ENCODE peak calls at places on chromosomes 11 and 22, in eight cellular contexts. E is GM23248; N is anterior cingulate cortex; G is NK-92 treated with Interleukin-12 subunit alpha and Interleukin-12 subunit beta, amount 100 ng/mL, for 24 hours; Z is A673; I is spleen; K is type B pancreatic cell; P is activated T-helper 1 cell treated with Interleukin-2 at 50 U/mL for 16 hours. D is an unnamed sample.
A peak's percentile ranks its signal among the peaks of the same experiment; 100 is the strongest.

GRCh38 chr11:64581057-64581523 is 9.9 kb upstream of the SLC22A12 start:
- DNase-seq in K (no peak), P (no peak), N (no peak), Z (no peak), G (no peak), E (no peak), I (peak; percentile 35), D (no peak)

GRCh38 chr11:31412946-31413345 is 43.3 kb downstream of the DNAJC24 start:
- DNase-seq in E (peak; percentile 71), Z (peak; percentile 39), I (no peak), G (no peak), N (no peak), P (no peak), K (no peak), D (no peak)

GRCh38 chr11:69465236-69466000 is 16.0 kb upstream of the LINC01488 start:
- DNase-seq in E (no peak), K (no peak), I (peak; percentile 46), P (no peak), Z (no peak), N (no peak), G (no peak), D (no peak)

GRCh38 chr22:44395116-44396005 is 82.6 kb upstream of the SHISAL1 start:
- DNase-seq in N (no peak), P (no peak), K (peak; percentile 68), I (peak; percentile 54), E (no peak), G (no peak), Z (no peak), D (peak; percentile 94)

GRCh38 chr11:1040428-1041148 is 4.1 kb upstream of the MUC6 start:
- DNase-seq in E (peak; percentile 32), K (no peak), I (peak; percentile 60), G (no peak), N (no peak), Z (no peak), P (no peak), D (no peak)

GRCh38 chr22:40247976-40248375 is 70.3 kb downstream of the TNRC6B start:
- DNase-seq in K (no peak), N (no peak), Z (no peak), E (no peak), I (no peak), G (peak; percentile 24), P (peak; percentile 45), D (no peak)

GRCh38 chr11:77677138-77677537 is 39.5 kb upstream of the CLNS1A start:
- DNase-seq in I (no peak), E (peak; percentile 53), N (no peak), K (no peak), Z (no peak), P (no peak), G (no peak), D (no peak)

GRCh38 chr11:2525941-2526807 is 81.4 kb downstream of the KCNQ1 start:
- DNase-seq in I (peak; percentile 66), K (peak; percentile 69), G (no peak), P (no peak), N (no peak), Z (no peak), E (no peak), D (no peak)

GRCh38 chr11:460331-461199 is 10.5 kb downstream of the PTDSS2 start:
- DNase-seq in E (peak; percentile 13), P (no peak), N (no peak), K (peak; percentile 68), Z (no peak), I (peak; percentile 71), G (no peak), D (no peak)

GRCh38 chr11:100639140-100639539 is 47.9 kb upstream of the ARHGAP42 start:
- DNase-seq in P (no peak), Z (no peak), E (no peak), G (no peak), I (no peak), N (peak; percentile 39), K (no peak), D (no peak)

GRCh38 chr11:111438846-111439520 is 59.9 kb upstream of the POU2AF1 start:
- DNase-seq in N (no peak), Z (peak; percentile 34), E (no peak), P (no peak), G (no peak), I (no peak), K (no peak), D (no peak)

GRCh38 chr11:2940166-2940929 is 11.1 kb upstream of the PHLDA2 start:
- DNase-seq in Z (no peak), I (no peak), G (peak; percentile 60), E (peak; percentile 82), N (no peak), P (no peak), K (no peak), D (no peak)

GRCh38 chr11:73565804-73566203 is 32.1 kb downstream of the FAM168A start:
- DNase-seq in N (no peak), E (no peak), Z (no peak), K (no peak), I (no peak), G (no peak), P (no peak), D (no peak)

GRCh38 chr22:24930678-24931077 is 15.8 kb downstream of the LHFPL7 start:
- DNase-seq in K (no peak), E (no peak), G (no peak), Z (no peak), P (no peak), N (no peak), I (no peak), D (no peak)

D was measured in vagina.